ENCODE peak calls at places on chromosome 6, in eight cellular contexts. S is NCI-H1092 treated with DMSO at 0.1 percent for 48 hours, L is substantia nigra, J is amniotic stem cell, O is HFFc6, R is NCI-H2081, T is posterior cingulate gyrus, U is HCT116. E is an unnamed sample.

GRCh38 chr6:56406276-56407269 is 159.2 kb upstream of the COL21A1 start:
- DNase-seq in S (no peak), L (no peak), J (no peak), O (no peak), R (no peak), T (no peak), U (no peak), E (no peak)

GRCh38 chr6:33787954-33788693 is 806 bp downstream of the LEMD2 start:
- DNase-seq in S (peak; percentile 28), L (peak; percentile 32), J (no peak), O (peak; percentile 74), R (peak; percentile 51), T (peak; percentile 53), U (peak; percentile 23), E (peak; percentile 79)

GRCh38 chr6:107102414-107102805 is 12.9 kb downstream of the BEND3 start:
- DNase-seq in S (peak; percentile 77), L (no peak), J (no peak), O (no peak), R (peak; percentile 17), T (no peak), U (no peak), E (no peak)

GRCh38 chr6:38459291-38459690 is 180.4 kb downstream of the BTBD9 start:
- DNase-seq in S (no peak), L (no peak), J (no peak), O (no peak), R (no peak), T (no peak), U (no peak), E (no peak)

GRCh38 chr6:17580518-17581048 is 19.5 kb upstream of the FAM8A1 start:
- DNase-seq in S (no peak), L (no peak), J (no peak), O (no peak), R (peak; percentile 42), T (peak; percentile 32), U (no peak), E (peak; percentile 71)

GRCh38 chr6:108027594-108027993 is 46.9 kb downstream of the OSTM1 start:
- DNase-seq in S (peak; percentile 28), L (no peak), J (no peak), O (no peak), R (peak; percentile 68), T (no peak), U (peak; percentile 13), E (peak; percentile 31)

GRCh38 chr6:73418081-73418741 is 23.6 kb downstream of the DDX43 start:
- DNase-seq in S (no peak), L (no peak), J (no peak), O (no peak), R (no peak), T (no peak), U (no peak), E (no peak)

GRCh38 chr6:133697666-133698065 is 191.2 kb upstream of the TCF21 start:
- DNase-seq in S (no peak), L (no peak), J (no peak), O (no peak), R (no peak), T (no peak), U (no peak), E (no peak)

GRCh38 chr6:45378324-45378926 is 691 bp upstream of the SUPT3H start:
- DNase-seq in S (no peak), L (no peak), J (no peak), O (no peak), R (peak; percentile 80), T (peak; percentile 24), U (no peak), E (no peak)

E was measured in pancreas.